ENCODE peak calls at places on chromosomes 6 and 20, in seven cellular contexts. W is cardiac fibroblast; I is midbrain; K is stimulated activated CD4-positive, alpha-beta T cell treated with anti-CD3 and anti-CD28 coated beads, Interleukin-2, amount 100 ng/mL, for 48 hours; Y is stimulated activated CD8-positive, alpha-beta memory T cell treated with anti-CD3 and anti-CD28 coated beads, Interleukin-7, amount 100 ng/mL, for 24 hours; A is stromal cell of bone marrow; E is T-helper 9 cell. F is an unnamed sample.

GRCh38 chr20:48787861-48788375 is 39.9 kb downstream of the PREX1 start:
- DNase-seq in W (peak), I (peak), A (peak), Y (no peak), E (no peak), K (no peak), F (peak)

GRCh38 chr6:107192739-107193296 is 77.5 kb upstream of the BEND3 start:
- DNase-seq in A (no peak), Y (no peak), I (no peak), W (no peak), K (no peak), E (no peak), F (no peak)

GRCh38 chr6:106360410-106360988 is at the start of gene CRYBG1:
- DNase-seq in K (peak), I (peak), W (peak), E (peak), Y (no peak), A (no peak), F (no peak)

GRCh38 chr6:100370265-100370664 is 94.5 kb downstream of the SIM1 start:
- DNase-seq in A (no peak), Y (no peak), I (no peak), E (no peak), W (no peak), K (no peak), F (no peak)

GRCh38 chr20:408843-409696 is 971 bp downstream of the RBCK1 start:
- DNase-seq in A (no peak), W (no peak), E (no peak), K (no peak), Y (no peak), I (no peak), F (no peak)

GRCh38 chr20:58923117-58923712 is 57.8 kb upstream of the NELFCD start:
- DNase-seq in A (no peak), W (no peak), K (no peak), Y (no peak), E (no peak), I (no peak), F (no peak)

GRCh38 chr20:4853787-4854295 is 132.1 kb downstream of the PRND start:
- DNase-seq in W (no peak), E (no peak), K (no peak), I (no peak), A (no peak), Y (no peak), F (no peak)

GRCh38 chr6:167541544-167541943 is 216.7 kb downstream of the TTLL2 start:
- DNase-seq in K (no peak), W (no peak), A (no peak), Y (no peak), I (no peak), E (no peak), F (no peak)

GRCh38 chr20:54160269-54161007 is 13.3 kb downstream of the CYP24A1 start:
- DNase-seq in K (no peak), E (no peak), A (no peak), W (no peak), Y (no peak), I (no peak), F (no peak)

GRCh38 chr20:50913976-50914375 is 17.3 kb downstream of the ADNP start:
- DNase-seq in E (no peak), I (no peak), Y (no peak), A (peak), K (no peak), W (peak), F (peak)

GRCh38 chr6:55617272-55617671 is 38.3 kb upstream of the HMGCLL1 start:
- DNase-seq in I (no peak), A (peak), Y (no peak), K (no peak), E (no peak), W (peak), F (peak)

GRCh38 chr6:17493286-17493685 is 99.9 kb downstream of the CAP2 start:
- DNase-seq in K (no peak), A (peak), W (peak), I (no peak), E (no peak), Y (no peak), F (peak)

GRCh38 chr6:39887692-39888450 is 46.4 kb downstream of the MOCS1 start:
- DNase-seq in K (no peak), E (no peak), W (peak), I (peak), A (peak), Y (no peak), F (peak)

GRCh38 chr6:161544801-161545490 is 271.1 kb upstream of the AGPAT4 start:
- DNase-seq in E (no peak), Y (no peak), A (no peak), W (no peak), I (no peak), K (no peak), F (no peak)